ENCODE peak calls at places on chromosomes 6 and 20, in six cellular contexts. O is fibroblast of pulmonary artery, K is fibroblast of mammary gland, L is right lobe of liver, S is PC-3, M is sigmoid colon. D is an unnamed sample.

GRCh38 chr6:40210628-40211056 is 276.4 kb upstream of the MOCS1 start:
- DNase-seq in O (no peak), K (no peak), L (no peak), S (no peak), M (no peak), D (no peak)

GRCh38 chr20:38883081-38883980 is 42.9 kb upstream of the FAM83D start:
- DNase-seq in O (peak), K (peak), L (no peak), S (no peak), M (no peak), D (peak)

GRCh38 chr6:137903933-137904821 is 37.1 kb downstream of the TNFAIP3 start:
- DNase-seq in O (peak), K (peak), L (no peak), S (no peak), M (no peak), D (no peak)

GRCh38 chr20:46735436-46735835 is 26.0 kb downstream of the SLC2A10 start:
- DNase-seq in O (no peak), K (no peak), L (no peak), S (no peak), M (no peak), D (no peak)

GRCh38 chr20:23257106-23257761 is 93.4 kb upstream of the NXT1 start:
- DNase-seq in O (no peak), K (peak), L (no peak), S (no peak), M (no peak), D (no peak)

GRCh38 chr6:164396071-164397047 is 913.0 kb downstream of the C6orf118 start:
- DNase-seq in O (no peak), K (no peak), L (no peak), S (no peak), M (no peak), D (no peak)

GRCh38 chr6:165986647-165987482 is 180.8 kb downstream of the TBXT start:
- DNase-seq in O (peak), K (peak), L (no peak), S (no peak), M (peak), D (no peak)

GRCh38 chr20:24961384-24962181 is 12.5 kb downstream of the CST7 start:
- DNase-seq in O (no peak), K (no peak), L (no peak), S (no peak), M (peak), D (no peak)

DNA sequence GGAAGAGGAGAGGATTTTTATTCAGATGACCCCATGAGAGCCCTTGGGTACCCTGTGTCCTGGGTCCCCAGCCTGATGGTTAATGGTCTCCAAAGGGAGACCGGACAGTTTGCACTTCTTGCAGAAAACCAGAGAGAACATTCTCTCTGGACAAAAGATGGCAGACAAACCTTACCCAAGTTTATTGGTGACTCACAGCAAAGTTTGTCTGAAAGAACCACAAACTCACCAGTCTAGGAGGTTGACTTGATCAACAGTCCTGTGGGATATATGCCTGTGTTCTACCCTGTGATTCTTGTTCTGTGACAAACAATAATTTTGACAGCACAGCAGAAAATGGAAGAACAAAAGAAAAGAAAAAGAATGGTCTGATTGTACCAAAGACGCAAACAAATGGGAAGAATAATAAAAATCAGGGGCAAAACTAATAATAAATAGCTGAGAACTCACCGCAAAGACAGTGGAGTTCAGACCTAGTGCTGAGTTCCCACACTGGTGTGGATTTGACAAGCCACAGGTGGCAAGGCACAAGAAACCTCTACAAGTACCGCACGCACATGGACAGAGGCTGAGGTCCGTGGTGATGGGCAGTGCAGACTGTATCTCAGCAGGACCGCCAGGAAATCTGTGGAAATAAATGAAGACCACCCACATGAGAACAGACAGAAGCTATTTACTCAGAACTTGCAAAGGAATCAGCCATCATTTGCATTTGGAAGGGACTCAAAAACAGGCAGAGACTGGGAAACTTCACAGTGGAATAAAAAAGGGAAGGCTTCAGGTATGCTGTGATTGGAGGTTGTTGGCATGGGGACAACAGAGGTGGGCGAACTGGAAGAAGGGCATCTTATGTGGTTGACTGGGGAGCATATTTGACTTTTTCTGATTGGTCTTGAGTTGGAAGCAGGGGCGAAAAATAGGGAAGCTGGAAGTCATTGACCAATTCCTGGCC is 246.3 kb upstream of the RNF24 start:
- DNase-seq in O (no peak), K (peak), L (no peak), S (peak), M (no peak), D (no peak)
- TF ChIP-seq CTCF in O (no peak), K (peak), L (no peak), S (peak), M (no peak), D (no peak)

GRCh38 chr6:2862712-2863174 is 21.1 kb upstream of the SERPINB1 start:
- DNase-seq in O (no peak), K (no peak), L (no peak), S (no peak), M (no peak), D (no peak)

GRCh38 chr6:2866183-2866846 is 24.7 kb upstream of the SERPINB1 start:
- DNase-seq in O (no peak), K (no peak), L (no peak), S (no peak), M (no peak), D (no peak)

GRCh38 chr6:2865270-2866182 is 23.9 kb upstream of the SERPINB1 start:
- DNase-seq in O (peak), K (peak), L (no peak), S (no peak), M (no peak), D (no peak)

GRCh38 chr6:2861822-2862164 is 20.1 kb upstream of the SERPINB1 start:
- DNase-seq in O (no peak), K (no peak), L (no peak), S (no peak), M (no peak), D (no peak)

DNA sequence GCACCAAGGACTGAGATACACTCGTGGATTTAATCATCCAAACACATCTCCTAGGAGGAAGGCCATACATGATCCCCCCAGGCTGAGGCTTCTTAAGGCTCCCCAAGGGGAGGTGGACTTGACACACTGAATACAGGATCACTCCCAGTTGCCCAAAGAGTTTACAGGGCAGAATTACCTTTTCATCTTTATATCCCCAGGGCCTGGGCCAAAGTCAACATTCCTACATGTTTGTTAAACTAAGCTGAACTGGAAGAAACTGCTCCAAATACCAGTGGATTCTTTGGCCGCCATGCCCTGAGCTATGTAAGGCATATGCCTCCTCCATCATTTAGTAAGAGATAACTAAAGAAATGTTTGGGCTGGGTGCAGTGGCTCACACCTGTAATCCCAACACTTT is 22.2 kb upstream of the SERPINB1 start:
- DNase-seq in O (no peak), K (no peak), L (no peak), S (no peak), M (no peak), D (no peak)
- H3K4me3 ChIP-seq in O (no peak), K (no peak), L (no peak), S (no peak), M (no peak), D (no peak)

DNA sequence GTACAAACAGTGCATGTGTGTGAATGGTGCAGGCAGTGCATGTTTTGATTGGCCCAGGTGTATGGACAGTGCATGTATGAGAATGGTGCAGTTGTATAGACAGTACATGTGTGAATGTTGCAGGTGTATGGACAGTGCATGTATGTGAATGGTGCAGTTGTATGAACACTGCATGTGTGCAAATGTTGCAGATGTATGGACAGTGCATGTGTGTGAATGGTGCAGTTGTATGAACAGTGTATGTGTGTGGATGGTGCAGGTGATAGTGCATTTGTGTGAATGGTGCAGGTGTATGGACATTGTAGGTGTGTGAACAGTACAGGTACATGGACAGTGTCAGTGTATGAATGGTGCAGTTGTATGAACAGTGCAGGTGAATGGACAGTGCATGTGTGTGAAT is 4.0 kb upstream of the KLHL31 start:
- DNase-seq in O (no peak), K (no peak), L (no peak), S (no peak), M (no peak), D (no peak)
- TF ChIP-seq CTCF in O (no peak), K (no peak), L (no peak), S (no peak), M (no peak), D (no peak)

GRCh38 chr20:63697357-63697867 is 960 bp downstream of the TNFRSF6B start:
- DNase-seq in O (no peak), K (no peak), L (peak), S (peak), M (peak), D (no peak)

GRCh38 chr20:63697868-63698545 is 1.6 kb downstream of the TNFRSF6B start:
- DNase-seq in O (no peak), K (no peak), L (peak), S (no peak), M (peak), D (no peak)

GRCh38 chr20:63700199-63701050 is 4.0 kb downstream of the TNFRSF6B start:
- DNase-seq in O (no peak), K (no peak), L (peak), S (no peak), M (peak), D (no peak)

GRCh38 chr20:63699466-63700198 is 3.2 kb downstream of the TNFRSF6B start:
- DNase-seq in O (no peak), K (no peak), L (peak), S (no peak), M (peak), D (no peak)

DNA sequence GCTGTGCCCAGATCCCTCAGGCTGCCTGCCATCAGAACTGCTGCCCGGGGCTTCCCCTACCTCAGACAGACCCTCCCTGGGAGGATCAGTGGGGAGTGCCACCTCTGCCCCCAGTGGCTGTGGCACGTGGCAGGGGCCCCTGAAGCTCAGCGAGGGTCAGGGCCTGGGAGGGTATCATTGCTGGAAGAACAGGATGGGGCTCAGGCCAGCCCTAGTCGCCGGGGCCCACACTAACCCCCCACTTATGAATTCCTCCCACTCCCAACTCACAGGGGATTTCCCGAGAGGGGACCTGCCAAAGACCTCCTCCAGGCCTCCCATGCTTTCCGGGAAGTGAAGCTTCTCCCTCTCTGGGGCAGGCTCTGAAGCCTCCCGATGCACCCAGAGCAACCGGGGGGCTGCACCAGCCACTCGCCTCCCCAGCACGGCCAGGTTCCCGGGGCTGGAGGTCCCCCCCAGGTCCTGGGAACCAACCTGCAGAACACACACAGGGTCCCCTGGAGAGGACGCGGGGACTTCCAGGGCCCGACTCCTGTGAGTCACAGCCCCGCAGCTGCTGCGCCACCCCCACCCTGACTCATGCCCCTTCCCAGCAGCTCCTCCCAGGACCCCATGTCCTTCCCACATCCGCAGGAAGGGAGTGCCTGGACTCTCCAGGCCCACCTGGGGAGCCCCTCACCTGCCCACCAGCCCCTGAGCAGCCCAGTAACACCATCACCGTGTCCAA is 2.5 kb downstream of the TNFRSF6B start:
- DNase-seq in O (peak), K (peak), L (peak), S (peak), M (peak), D (peak)
- H3K4me3 ChIP-seq in O (no peak), K (peak), L (no peak), S (peak), M (no peak), D (peak)

GRCh38 chr20:50462093-50462685 is 48.0 kb upstream of the PTPN1 start:
- DNase-seq in O (peak), K (no peak), L (no peak), S (no peak), M (no peak), D (no peak)

GRCh38 chr20:50460608-50461268 is 49.4 kb upstream of the PTPN1 start:
- DNase-seq in O (peak), K (peak), L (peak), S (peak), M (peak), D (peak)

GRCh38 chr20:50459124-50459918 is 50.9 kb upstream of the PTPN1 start:
- DNase-seq in O (no peak), K (no peak), L (no peak), S (no peak), M (no peak), D (no peak)

GRCh38 chr20:50456452-50457324 is 53.5 kb upstream of the PTPN1 start:
- DNase-seq in O (no peak), K (no peak), L (no peak), S (no peak), M (no peak), D (no peak)

DNA sequence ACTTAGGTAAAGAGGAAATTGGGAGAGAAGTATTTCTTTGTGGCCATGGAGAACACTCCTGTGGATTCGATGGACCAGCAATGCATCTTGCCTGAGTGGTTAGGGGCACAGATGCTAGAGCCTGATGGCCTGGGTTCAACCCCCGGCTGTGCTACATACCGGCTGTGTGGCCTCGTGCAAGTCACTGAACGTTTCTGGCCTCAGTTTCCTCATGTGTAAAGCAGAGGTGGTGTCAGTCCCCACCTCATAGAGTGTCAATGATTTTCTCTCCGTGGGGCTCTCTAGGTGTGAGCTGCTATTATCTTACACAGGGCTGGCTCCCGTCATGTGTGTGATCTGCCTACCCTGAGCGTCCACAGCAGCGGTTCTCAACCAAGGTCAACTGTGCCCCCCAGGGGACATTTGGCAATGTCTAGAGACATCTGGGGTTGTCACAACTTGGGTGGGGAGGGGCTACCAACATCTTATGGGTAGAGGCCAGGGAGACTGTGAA is 50.0 kb upstream of the PTPN1 start:
- DNase-seq in O (no peak), K (no peak), L (no peak), S (no peak), M (no peak), D (no peak)
- TF ChIP-seq CTCF in O (no peak), K (no peak), L (no peak), S (no peak), M (no peak), D (no peak)